ENCODE peak calls at places on chromosomes 13 and 19, in four cellular contexts. One of them, this sample, is unnamed. For H3K4me1, the result is how much of the 10 kb centered on the place peaks cover.

GRCh38 chr13:26500618-26501320 is 56.7 kb upstream of the WASF3 start:
- DNase-seq in MM.1S: no peak
- DNase-seq in uterus: no peak
- DNase-seq in hepatocyte: no peak
- DNase-seq in this sample: no peak

GRCh38 chr19:3279306-3279705 is 54.8 kb downstream of the CELF5 start:
- DNase-seq in MM.1S: no peak
- DNase-seq in uterus: no peak
- DNase-seq in hepatocyte: no peak
- DNase-seq in this sample: no peak

GRCh38 chr19:52566588-52566987 is 3.5 kb upstream of the ZNF701 start:
- DNase-seq in MM.1S: no peak
- DNase-seq in uterus: no peak
- DNase-seq in hepatocyte: peak
- DNase-seq in this sample: no peak

GRCh38 chr19:55086730-55087541 is 11.3 kb downstream of the EPS8L1 start:
- DNase-seq in MM.1S: no peak
- DNase-seq in uterus: peak
- DNase-seq in hepatocyte: peak
- DNase-seq in this sample: peak

GRCh38 chr13:98325724-98326123 is 148.7 kb upstream of the RNF113B start:
- DNase-seq in MM.1S: no peak
- DNase-seq in uterus: no peak
- DNase-seq in hepatocyte: no peak
- DNase-seq in this sample: no peak

GRCh38 chr19:15584541-15585115 is 30.4 kb upstream of the CYP4F8 start:
- DNase-seq in MM.1S: peak
- DNase-seq in uterus: peak
- DNase-seq in hepatocyte: peak
- DNase-seq in this sample: peak

GRCh38 chr13:101144808-101145419 is 271.4 kb downstream of the NALCN start:
- DNase-seq in MM.1S: peak
- DNase-seq in uterus: no peak
- DNase-seq in hepatocyte: peak
- DNase-seq in this sample: no peak

GRCh38 chr13:21735621-21736401 is 64.9 kb downstream of the FGF9 start:
- DNase-seq in MM.1S: no peak
- DNase-seq in uterus: no peak
- DNase-seq in hepatocyte: no peak
- DNase-seq in this sample: no peak

GRCh38 chr19:30556230-30556711 is 184.1 kb downstream of the ZNF536 start:
- DNase-seq in MM.1S: no peak
- DNase-seq in uterus: no peak
- DNase-seq in hepatocyte: no peak
- DNase-seq in this sample: no peak

GRCh38 chr13:110394371-110394841 is 87.3 kb downstream of the COL4A2 start:
- DNase-seq in MM.1S: no peak
- DNase-seq in uterus: no peak
- DNase-seq in hepatocyte: no peak
- DNase-seq in this sample: no peak

GRCh38 chr13:110393761-110394160 is 86.7 kb downstream of the COL4A2 start:
- DNase-seq in MM.1S: no peak
- DNase-seq in uterus: no peak
- DNase-seq in hepatocyte: no peak
- DNase-seq in this sample: no peak

GRCh38 chr13:110390572-110390971 is 83.5 kb downstream of the COL4A2 start:
- DNase-seq in MM.1S: no peak
- DNase-seq in uterus: peak
- DNase-seq in hepatocyte: no peak
- DNase-seq in this sample: no peak

GRCh38 chr13:110391273-110391672 is 84.2 kb downstream of the COL4A2 start:
- DNase-seq in MM.1S: no peak
- DNase-seq in uterus: peak
- DNase-seq in hepatocyte: no peak
- DNase-seq in this sample: no peak

GRCh38 chr13:110392510-110393233 is 85.6 kb downstream of the COL4A2 start:
- DNase-seq in MM.1S: no peak
- DNase-seq in uterus: peak
- DNase-seq in hepatocyte: no peak
- DNase-seq in this sample: no peak
- H3K4me1 ChIP-seq in MM.1S: under half
- H3K4me1 ChIP-seq in uterus: under half
- H3K4me1 ChIP-seq in hepatocyte: under half
- H3K4me1 ChIP-seq in this sample: under half

GRCh38 chr13:52025475-52026245 is 1.2 kb downstream of the UTP14C start:
- DNase-seq in MM.1S: no peak
- DNase-seq in uterus: no peak
- DNase-seq in hepatocyte: no peak
- DNase-seq in this sample: no peak
- TF ChIP-seq CTCF in MM.1S: no peak
- TF ChIP-seq CTCF in uterus: no peak
- TF ChIP-seq CTCF in hepatocyte: no peak
- TF ChIP-seq CTCF in this sample: no peak

GRCh38 chr13:108230377-108230776 is 12.2 kb downstream of the ABHD13 start:
- DNase-seq in MM.1S: no peak
- DNase-seq in uterus: no peak
- DNase-seq in hepatocyte: no peak
- DNase-seq in this sample: no peak

GRCh38 chr13:108225440-108225839 is 7.2 kb downstream of the ABHD13 start:
- DNase-seq in MM.1S: no peak
- DNase-seq in uterus: no peak
- DNase-seq in hepatocyte: no peak
- DNase-seq in this sample: no peak

GRCh38 chr13:108223850-108224503 is 5.8 kb downstream of the ABHD13 start:
- DNase-seq in MM.1S: no peak
- DNase-seq in uterus: no peak
- DNase-seq in hepatocyte: no peak
- DNase-seq in this sample: no peak

GRCh38 chr13:108227651-108228272 is 9.6 kb downstream of the ABHD13 start:
- DNase-seq in MM.1S: peak
- DNase-seq in uterus: no peak
- DNase-seq in hepatocyte: peak
- DNase-seq in this sample: no peak

GRCh38 chr13:108226184-108226583 is 8.0 kb downstream of the ABHD13 start:
- DNase-seq in MM.1S: no peak
- DNase-seq in uterus: no peak
- DNase-seq in hepatocyte: peak
- DNase-seq in this sample: no peak
- H3K4me1 ChIP-seq in MM.1S: under half
- H3K4me1 ChIP-seq in uterus: under half
- H3K4me1 ChIP-seq in hepatocyte: under half
- H3K4me1 ChIP-seq in this sample: under half

GRCh38 chr19:48752511-48753365 is at the start of gene FUT1:
- DNase-seq in MM.1S: peak
- DNase-seq in uterus: no peak
- DNase-seq in hepatocyte: peak
- DNase-seq in this sample: peak
- TF ChIP-seq CTCF in MM.1S: no peak
- TF ChIP-seq CTCF in uterus: no peak
- TF ChIP-seq CTCF in hepatocyte: no peak
- TF ChIP-seq CTCF in this sample: peak